ENCODE peak calls at places on chromosome 15, in four cellular contexts. E is neural progenitor cell, X is right atrium auricular region, A is endothelial cell of umbilical vein. N is an unnamed sample.

GRCh38 chr15:51649659-51650521 is 27.3 kb upstream of the DMXL2 start:
- DNase-seq in E (peak), X (no peak), A (peak), N (no peak)

GRCh38 chr15:74977599-74977998 is 17.8 kb upstream of the SCAMP5 start:
- DNase-seq in E (no peak), X (no peak), A (no peak), N (no peak)

GRCh38 chr15:68635142-68635541 is 56.3 kb downstream of the CORO2B start:
- DNase-seq in E (no peak), X (no peak), A (no peak), N (no peak)

GRCh38 chr15:70569718-70570231 is 193.6 kb downstream of the UACA start:
- DNase-seq in E (no peak), X (no peak), A (no peak), N (peak)

GRCh38 chr15:51310064-51310463 is 28.3 kb downstream of the CYP19A1 start:
- DNase-seq in E (no peak), X (peak), A (no peak), N (peak)

GRCh38 chr15:91651251-91651650 is 202.3 kb upstream of the SLCO3A1 start:
- DNase-seq in E (no peak), X (no peak), A (no peak), N (no peak)

GRCh38 chr15:69631005-69631404 is 178.4 kb downstream of the RPLP1 start:
- DNase-seq in E (no peak), X (no peak), A (no peak), N (no peak)

GRCh38 chr15:62591842-62592838 is 427.1 kb upstream of the C2CD4B start:
- DNase-seq in E (no peak), X (no peak), A (no peak), N (no peak)

GRCh38 chr15:63891079-63891762 is 57.5 kb upstream of the HERC1 start:
- DNase-seq in E (peak), X (peak), A (peak), N (no peak)

GRCh38 chr15:34436956-34437442 is 609 bp downstream of the GOLGA8A start:
- DNase-seq in E (peak), X (no peak), A (peak), N (no peak)

GRCh38 chr15:73368301-73369072 is at the start of gene HCN4:
- DNase-seq in E (peak), X (no peak), A (no peak), N (no peak)
- H3K4me3 ChIP-seq in E (peak), X (peak), A (no peak), N (peak)

GRCh38 chr15:99365232-99365631 is 114.0 kb downstream of the LRRC28 start:
- DNase-seq in E (no peak), X (no peak), A (peak), N (no peak)
- TF ChIP-seq CTCF in E (no peak), X (no peak), A (no peak), N (no peak)

GRCh38 chr15:80549712-80550111 is 145.4 kb upstream of the ABHD17C start:
- DNase-seq in E (no peak), X (no peak), A (no peak), N (no peak)
- H3K4me3 ChIP-seq in E (no peak), X (no peak), A (no peak), N (no peak)

GRCh38 chr15:29275855-29276254 is 6.2 kb upstream of the NSMCE3 start:
- DNase-seq in E (no peak), X (no peak), A (no peak), N (no peak)

GRCh38 chr15:29276366-29276765 is 6.7 kb upstream of the NSMCE3 start:
- DNase-seq in E (no peak), X (no peak), A (no peak), N (no peak)

GRCh38 chr15:29283371-29283770 is 13.7 kb upstream of the NSMCE3 start:
- DNase-seq in E (no peak), X (no peak), A (no peak), N (no peak)

DNA sequence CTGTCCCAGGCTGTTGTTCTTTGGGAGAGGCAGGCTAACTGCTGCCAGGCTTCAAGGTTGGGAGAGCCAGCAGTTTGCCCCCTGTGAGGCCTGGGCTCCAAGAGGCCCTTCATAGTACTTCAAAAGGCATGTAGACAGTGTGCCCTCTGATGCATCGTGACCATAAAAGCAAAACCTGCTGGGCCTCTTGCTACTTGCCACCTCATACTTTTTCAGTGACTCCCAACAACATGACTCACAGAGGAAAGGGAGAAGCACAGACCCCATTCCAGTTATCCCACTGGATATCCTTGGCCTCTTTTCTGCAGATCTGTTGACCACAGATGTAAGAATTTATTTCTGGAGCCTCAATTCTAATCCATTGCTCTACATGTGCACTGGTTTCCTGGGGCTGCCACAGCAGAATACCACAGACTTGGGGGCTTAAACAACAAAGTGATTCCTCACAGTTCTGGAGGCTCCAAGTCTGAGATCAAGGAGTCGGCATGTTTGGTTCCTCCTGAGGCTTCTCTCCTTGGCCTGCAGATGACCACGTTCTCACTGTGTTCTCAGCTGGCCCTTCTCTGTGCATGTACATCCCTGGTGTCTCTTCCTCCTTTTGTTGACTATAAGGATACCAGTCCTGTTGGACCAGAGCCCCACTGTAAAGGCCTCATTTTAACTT is 8.9 kb upstream of the NSMCE3 start:
- DNase-seq in E (no peak), X (no peak), A (no peak), N (no peak)
- TF ChIP-seq CTCF in E (no peak), X (no peak), A (no peak), N (no peak)

GRCh38 chr15:73683257-73683623 is 943 bp upstream of the CD276 start:
- DNase-seq in E (no peak), X (peak), A (no peak), N (no peak)

GRCh38 chr15:73683624-73684536 is at the start of gene CD276:
- DNase-seq in E (peak), X (peak), A (peak), N (peak)

GRCh38 chr15:73686781-73687256 is 2.6 kb downstream of the CD276 start:
- DNase-seq in E (no peak), X (no peak), A (peak), N (no peak)

GRCh38 chr15:73685981-73686380 is 1.8 kb downstream of the CD276 start:
- DNase-seq in E (no peak), X (no peak), A (no peak), N (no peak)

DNA sequence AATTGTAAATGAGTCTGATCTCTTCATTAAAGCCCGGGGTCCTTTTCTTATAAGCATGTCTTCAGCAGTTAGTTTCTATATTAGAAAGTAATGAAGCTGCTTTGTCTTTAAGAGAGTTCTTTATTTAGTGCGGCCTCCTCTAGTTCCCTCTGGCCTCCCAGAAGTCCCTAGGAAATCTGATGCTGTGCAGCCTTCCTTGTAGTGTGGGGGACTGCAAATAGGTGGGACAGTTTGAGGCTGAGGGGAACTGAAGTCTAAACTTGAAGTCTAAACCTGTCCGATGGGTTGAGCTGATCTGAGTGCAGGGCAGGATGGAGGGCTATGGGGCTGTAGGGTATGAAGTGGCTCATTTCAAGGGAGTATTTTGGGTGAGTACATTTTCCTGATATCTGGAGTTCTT is 1.4 kb downstream of the CD276 start:
- DNase-seq in E (no peak), X (no peak), A (peak), N (no peak)
- H3K4me3 ChIP-seq in E (peak), X (no peak), A (no peak), N (peak)

GRCh38 chr15:80985976-80986375 is 3.6 kb downstream of the MESD start:
- DNase-seq in E (no peak), X (no peak), A (no peak), N (no peak)

GRCh38 chr15:80984856-80985255 is 4.8 kb downstream of the MESD start:
- DNase-seq in E (no peak), X (no peak), A (no peak), N (no peak)

GRCh38 chr15:80989110-80989517 is 505 bp downstream of the MESD start:
- DNase-seq in E (peak), X (no peak), A (no peak), N (no peak)

GRCh38 chr15:80988148-80988796 is 1.3 kb downstream of the MESD start:
- DNase-seq in E (no peak), X (no peak), A (no peak), N (no peak)

DNA sequence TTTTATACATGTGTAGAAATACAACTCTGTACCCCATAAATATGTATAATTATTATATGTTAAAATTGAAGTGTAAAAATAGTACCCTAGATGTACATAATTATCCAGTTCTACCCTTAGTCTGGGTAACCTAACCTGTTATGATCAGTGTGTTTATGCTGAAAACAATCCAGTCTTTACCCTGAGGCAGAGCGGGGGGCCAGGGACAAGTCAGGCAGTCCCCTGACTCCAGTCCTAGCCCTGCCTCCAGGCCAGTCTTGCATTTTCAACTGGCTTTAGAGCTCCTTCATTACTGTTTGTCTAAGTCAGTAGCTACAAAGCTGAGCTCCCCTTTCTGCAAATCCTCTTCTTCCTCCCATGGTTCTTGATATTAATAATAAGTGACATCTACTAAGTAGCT is 3.1 kb downstream of the MESD start:
- DNase-seq in E (no peak), X (no peak), A (no peak), N (no peak)
- TF ChIP-seq CTCF in E (no peak), X (no peak), A (no peak), N (no peak)

N was measured in coronary artery.